ENCODE peak calls at places on chromosomes 1 and 21, in eight cellular contexts. O is ovary, F is OCI-LY7, X is cardiac muscle cell, T is uterus, K is A673, I is pancreas, R is IMR-90. B is an unnamed sample.

GRCh38 chr1:204323887-204324286 is 35.8 kb downstream of the PLEKHA6 start:
- DNase-seq in O (no peak), F (no peak), X (peak; percentile 44), T (no peak), K (no peak), I (no peak), R (peak; percentile 88), B (no peak)

GRCh38 chr1:190560161-190560681 is 82.6 kb upstream of the BRINP3 start:
- DNase-seq in O (no peak), F (no peak), X (no peak), T (no peak), K (peak; percentile 56), I (no peak), R (no peak), B (no peak)

GRCh38 chr21:34072145-34073031 is 990 bp upstream of the MRPS6 start:
- DNase-seq in O (peak; percentile 40), F (no peak), X (no peak), T (no peak), K (no peak), I (no peak), R (no peak), B (no peak)

GRCh38 chr1:89629146-89629545 is 3.8 kb upstream of the LRRC8C start:
- DNase-seq in O (no peak), F (no peak), X (no peak), T (no peak), K (no peak), I (no peak), R (no peak), B (no peak)

GRCh38 chr21:41621523-41621922 is 113.6 kb upstream of the TMPRSS2 start:
- DNase-seq in O (no peak), F (no peak), X (no peak), T (no peak), K (no peak), I (no peak), R (no peak), B (no peak)

GRCh38 chr1:165228676-165229075 is 127.8 kb downstream of the LMX1A start:
- DNase-seq in O (no peak), F (no peak), X (peak; percentile 7), T (no peak), K (peak; percentile 12), I (no peak), R (peak; percentile 0), B (no peak)

GRCh38 chr1:8987881-8988617 is 38.2 kb downstream of the SLC2A7 start:
- DNase-seq in O (peak; percentile 73), F (peak; percentile 75), X (peak; percentile 57), T (peak; percentile 50), K (peak; percentile 56), I (peak; percentile 84), R (peak; percentile 32), B (peak; percentile 46)

GRCh38 chr1:230844561-230844960 is 23.8 kb downstream of the C1orf198 start:
- DNase-seq in O (no peak), F (no peak), X (no peak), T (no peak), K (no peak), I (no peak), R (no peak), B (no peak)

GRCh38 chr21:17527240-17527639 is 14.4 kb downstream of the CXADR start:
- DNase-seq in O (no peak), F (no peak), X (peak; percentile 65), T (no peak), K (no peak), I (no peak), R (peak; percentile 41), B (no peak)

GRCh38 chr1:245059806-245060424 is 94.9 kb upstream of the KIF26B start:
- DNase-seq in O (no peak), F (no peak), X (no peak), T (no peak), K (no peak), I (no peak), R (no peak), B (no peak)

GRCh38 chr1:48617227-48617626 is 145.2 kb upstream of the SPATA6 start:
- DNase-seq in O (no peak), F (no peak), X (peak; percentile 70), T (no peak), K (no peak), I (no peak), R (no peak), B (no peak)

DNA sequence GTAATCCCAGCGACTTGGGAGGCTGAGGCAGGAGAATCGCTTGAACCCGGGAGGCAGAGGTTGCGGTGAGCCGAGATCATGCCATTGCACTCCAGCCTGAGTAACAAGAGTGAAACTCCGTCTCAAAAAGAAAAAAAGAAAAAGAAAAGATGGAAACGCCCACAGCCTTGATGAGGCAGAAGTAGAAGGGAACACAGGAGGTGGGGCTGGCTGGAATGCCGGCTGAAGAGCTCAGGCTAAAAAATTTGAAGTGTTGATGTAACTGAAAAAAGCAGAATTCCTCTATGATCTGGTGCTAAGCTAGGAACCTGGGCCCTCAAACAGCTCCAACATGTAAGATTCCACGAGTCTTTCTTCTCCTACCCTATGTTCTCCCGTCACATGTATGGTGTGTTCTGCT is 53.6 kb downstream of the SLC66A1 start:
- DNase-seq in O (no peak), F (no peak), X (no peak), T (no peak), K (no peak), I (no peak), R (peak; percentile 5), B (no peak)
- H3K4me1 ChIP-seq in O (peaks cover 12% of the 10 kb centered on the region), F (no peaks in the 10 kb centered on the region), X (no peaks in the 10 kb centered on the region), T (peaks cover 11% of the 10 kb centered on the region), K (no peaks in the 10 kb centered on the region), I (no peaks in the 10 kb centered on the region), R (peaks cover 6% of the 10 kb centered on the region), B (peaks cover 39% of the 10 kb centered on the region)

GRCh38 chr1:35185200-35185599 is 7.7 kb downstream of the SFPQ start:
- DNase-seq in O (no peak), F (no peak), X (no peak), T (no peak), K (no peak), I (no peak), R (no peak), B (no peak)
- H3K4me1 ChIP-seq in O (peaks cover 4% of the 10 kb centered on the region), F (peaks cover 25% of the 10 kb centered on the region), X (peaks cover 5% of the 10 kb centered on the region), T (peaks cover 11% of the 10 kb centered on the region), K (peaks cover 64% of the 10 kb centered on the region), I (peaks cover 22% of the 10 kb centered on the region), R (peaks cover 5% of the 10 kb centered on the region), B (peaks cover 86% of the 10 kb centered on the region)

GRCh38 chr1:21907737-21908136 is 29.4 kb downstream of the HSPG2 start:
- DNase-seq in O (no peak), F (no peak), X (no peak), T (no peak), K (no peak), I (no peak), R (no peak), B (no peak)

GRCh38 chr1:21907079-21907418 is 30.1 kb downstream of the HSPG2 start:
- DNase-seq in O (no peak), F (no peak), X (no peak), T (no peak), K (no peak), I (no peak), R (no peak), B (no peak)

GRCh38 chr1:21904475-21904724 is 32.7 kb downstream of the HSPG2 start:
- DNase-seq in O (no peak), F (no peak), X (no peak), T (no peak), K (no peak), I (no peak), R (no peak), B (no peak)

GRCh38 chr1:21904725-21905520 is 32.2 kb downstream of the HSPG2 start:
- DNase-seq in O (no peak), F (no peak), X (peak; percentile 95), T (peak; percentile 73), K (no peak), I (peak; percentile 78), R (peak; percentile 90), B (peak; percentile 58)

GRCh38 chr1:21906173-21907078 is 30.7 kb downstream of the HSPG2 start:
- DNase-seq in O (peak; percentile 80), F (no peak), X (peak; percentile 90), T (peak; percentile 88), K (no peak), I (no peak), R (peak; percentile 34), B (peak; percentile 65)
- H3K4me1 ChIP-seq in O (peaks cover 32% of the 10 kb centered on the region), F (no peaks in the 10 kb centered on the region), X (peaks cover 60% of the 10 kb centered on the region), T (peaks cover 76% of the 10 kb centered on the region), K (no peaks in the 10 kb centered on the region), I (peaks cover 18% of the 10 kb centered on the region), R (peaks cover 25% of the 10 kb centered on the region), B (peaks cover 61% of the 10 kb centered on the region)

GRCh38 chr1:205703072-205703471 is 22.8 kb upstream of the SLC45A3 start:
- DNase-seq in O (no peak), F (no peak), X (no peak), T (no peak), K (no peak), I (no peak), R (no peak), B (no peak)
- H3K4me1 ChIP-seq in O (peaks cover 2% of the 10 kb centered on the region), F (no peaks in the 10 kb centered on the region), X (peaks cover 2% of the 10 kb centered on the region), T (no peaks in the 10 kb centered on the region), K (peaks cover 22% of the 10 kb centered on the region), I (no peaks in the 10 kb centered on the region), R (peaks cover 2% of the 10 kb centered on the region), B (peaks cover 14% of the 10 kb centered on the region)

DNA sequence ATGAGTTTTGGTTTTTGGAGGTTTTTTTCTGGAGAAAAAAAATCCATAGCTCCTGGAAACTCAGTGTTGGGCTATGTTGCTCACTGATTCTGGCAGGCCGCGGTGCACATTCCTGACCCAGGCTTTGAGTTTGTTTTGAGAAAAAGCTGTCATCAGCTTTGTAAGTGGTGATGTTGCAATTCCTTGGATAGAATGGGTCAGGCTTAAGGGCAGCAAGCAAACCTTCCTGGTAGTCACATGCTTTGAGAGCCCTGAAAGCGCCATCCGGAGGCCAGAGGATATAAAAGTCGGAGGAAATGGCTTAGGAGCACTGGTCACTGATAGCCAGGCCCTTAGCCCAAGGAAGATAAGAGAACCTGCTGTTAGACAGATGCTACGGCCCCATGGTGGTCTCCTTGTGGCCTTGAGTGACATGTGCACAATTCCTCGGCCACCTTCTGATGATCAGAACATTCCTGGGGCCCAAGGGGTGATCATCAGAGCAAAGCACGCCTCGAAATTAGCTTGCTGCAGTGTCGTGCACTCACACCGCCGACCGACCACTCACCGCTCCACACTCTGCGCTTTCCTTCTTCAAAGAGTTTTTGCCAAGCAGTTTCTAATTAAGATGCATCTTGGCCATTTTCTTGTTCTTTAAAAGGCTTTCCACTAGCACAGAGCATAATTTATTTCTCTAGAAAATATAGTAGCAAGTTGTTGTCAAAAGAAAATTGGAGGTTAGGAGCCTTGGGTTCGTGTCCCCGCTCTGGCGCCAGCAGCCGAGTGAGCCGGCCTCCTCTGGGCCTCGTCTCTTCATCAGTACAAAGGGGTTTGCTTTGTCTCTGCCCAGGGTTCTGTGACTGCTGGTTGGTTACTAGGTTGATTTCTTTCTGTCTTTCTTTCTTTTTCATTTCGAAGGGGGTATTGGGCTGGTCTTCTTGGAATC is 78.7 kb downstream of the MAN1C1 start:
- DNase-seq in O (peak; percentile 85), F (no peak), X (peak; percentile 99), T (peak; percentile 81), K (no peak), I (no peak), R (peak; percentile 99), B (no peak)
- H3K4me1 ChIP-seq in O (peaks cover 38% of the 10 kb centered on the region), F (no peaks in the 10 kb centered on the region), X (peaks cover 64% of the 10 kb centered on the region), T (peaks cover 10% of the 10 kb centered on the region), K (peaks cover 8% of the 10 kb centered on the region), I (no peaks in the 10 kb centered on the region), R (peaks cover 33% of the 10 kb centered on the region), B (peaks cover 17% of the 10 kb centered on the region)

GRCh38 chr1:17568014-17568413 is 28.5 kb downstream of the ARHGEF10L start:
- DNase-seq in O (no peak), F (no peak), X (no peak), T (no peak), K (no peak), I (no peak), R (no peak), B (no peak)
- H3K4me1 ChIP-seq in O (peaks cover 34% of the 10 kb centered on the region), F (no peaks in the 10 kb centered on the region), X (peaks cover 23% of the 10 kb centered on the region), T (peaks cover 32% of the 10 kb centered on the region), K (no peaks in the 10 kb centered on the region), I (peaks cover 40% of the 10 kb centered on the region), R (peaks cover 16% of the 10 kb centered on the region), B (peaks cover 8% of the 10 kb centered on the region)